ENCODE peak calls at places on chromosomes 1 and 21, in four cellular contexts. L is body of pancreas, J is sigmoid colon, K is hepatocyte. D is an unnamed sample.

GRCh38 chr1:203309115-203309429 is 3.8 kb downstream of the BTG2 start:
- DNase-seq in L (no peak), J (no peak), K (no peak), D (no peak)

GRCh38 chr1:204084247-204084772 is 11.4 kb downstream of the SOX13 start:
- DNase-seq in L (peak; percentile 98), J (peak; percentile 78), K (peak; percentile 62), D (no peak)

GRCh38 chr1:34851431-34852105 is 8.0 kb downstream of the SMIM12 start:
- DNase-seq in L (peak; percentile 39), J (peak; percentile 71), K (no peak), D (no peak)

GRCh38 chr1:112849967-112850641 is 105.9 kb downstream of the SLC16A1 start:
- DNase-seq in L (no peak), J (peak; percentile 55), K (no peak), D (no peak)

GRCh38 chr1:84353665-84354064 is 44.6 kb upstream of the DNASE2B start:
- DNase-seq in L (no peak), J (no peak), K (no peak), D (peak; percentile 57)

GRCh38 chr1:39214021-39214713 is 9.7 kb downstream of the MACF1 start:
- DNase-seq in L (no peak), J (no peak), K (peak; percentile 57), D (peak; percentile 62)

GRCh38 chr1:33122483-33123170 is 41.7 kb downstream of the AZIN2 start:
- DNase-seq in L (no peak), J (no peak), K (no peak), D (no peak)

GRCh38 chr1:32894019-32894600 is 7.1 kb downstream of the TMEM54 start:
- DNase-seq in L (no peak), J (no peak), K (no peak), D (no peak)

GRCh38 chr1:26910343-26911160 is 3.2 kb downstream of the NR0B2 start:
- DNase-seq in L (no peak), J (no peak), K (peak; percentile 46), D (no peak)

GRCh38 chr1:167721617-167722151 is at the start of gene MPZL1:
- DNase-seq in L (peak; percentile 95), J (peak; percentile 98), K (peak; percentile 95), D (peak; percentile 96)

GRCh38 chr1:1799716-1800115 is 21.4 kb upstream of the NADK start:
- DNase-seq in L (no peak), J (no peak), K (no peak), D (no peak)

GRCh38 chr1:246607466-246607865 is 41.2 kb downstream of the CNST start:
- DNase-seq in L (no peak), J (no peak), K (no peak), D (no peak)

GRCh38 chr1:155455588-155456195 is 106.9 kb downstream of the ASH1L start:
- DNase-seq in L (no peak), J (no peak), K (no peak), D (peak; percentile 54)

GRCh38 chr1:177354247-177354646 is 183.5 kb downstream of the BRINP2 start:
- DNase-seq in L (no peak), J (no peak), K (no peak), D (no peak)

GRCh38 chr1:189929501-189930099 is 548.1 kb downstream of the BRINP3 start:
- DNase-seq in L (peak; percentile 78), J (no peak), K (no peak), D (no peak)

GRCh38 chr1:31781138-31782065 is 17.3 kb upstream of the ADGRB2 start:
- DNase-seq in L (no peak), J (no peak), K (no peak), D (no peak)

GRCh38 chr1:181166377-181167196 is 78.1 kb downstream of the IER5 start:
- DNase-seq in L (peak; percentile 83), J (peak; percentile 79), K (peak; percentile 86), D (peak; percentile 86)

GRCh38 chr1:174996474-174996873 is 3.3 kb upstream of the CACYBP start:
- DNase-seq in L (no peak), J (no peak), K (no peak), D (no peak)
- TF ChIP-seq CTCF in L (no peak), J (no peak), K (no peak), D (no peak)

GRCh38 chr1:89702520-89703045 is 69.7 kb downstream of the LRRC8C start:
- DNase-seq in L (no peak), J (no peak), K (no peak), D (no peak)

GRCh38 chr1:89704014-89704413 is 71.1 kb downstream of the LRRC8C start:
- DNase-seq in L (no peak), J (no peak), K (no peak), D (no peak)

GRCh38 chr1:89705901-89706699 is 73.2 kb downstream of the LRRC8C start:
- DNase-seq in L (no peak), J (no peak), K (no peak), D (no peak)

GRCh38 chr1:89701746-89702241 is 68.9 kb downstream of the LRRC8C start:
- DNase-seq in L (no peak), J (no peak), K (no peak), D (peak; percentile 70)

GRCh38 chr1:89703469-89703868 is 70.5 kb downstream of the LRRC8C start:
- DNase-seq in L (no peak), J (no peak), K (no peak), D (no peak)
- H3K4me1 ChIP-seq in L (no peaks in the 10 kb centered on the region), J (no peaks in the 10 kb centered on the region), K (no peaks in the 10 kb centered on the region), D (peaks cover 17% of the 10 kb centered on the region)

GRCh38 chr1:248884632-248885295 is 21.3 kb upstream of the PGBD2 start:
- DNase-seq in L (no peak), J (no peak), K (no peak), D (no peak)
- TF ChIP-seq CTCF in L (no peak), J (no peak), K (no peak), D (no peak)

DNA sequence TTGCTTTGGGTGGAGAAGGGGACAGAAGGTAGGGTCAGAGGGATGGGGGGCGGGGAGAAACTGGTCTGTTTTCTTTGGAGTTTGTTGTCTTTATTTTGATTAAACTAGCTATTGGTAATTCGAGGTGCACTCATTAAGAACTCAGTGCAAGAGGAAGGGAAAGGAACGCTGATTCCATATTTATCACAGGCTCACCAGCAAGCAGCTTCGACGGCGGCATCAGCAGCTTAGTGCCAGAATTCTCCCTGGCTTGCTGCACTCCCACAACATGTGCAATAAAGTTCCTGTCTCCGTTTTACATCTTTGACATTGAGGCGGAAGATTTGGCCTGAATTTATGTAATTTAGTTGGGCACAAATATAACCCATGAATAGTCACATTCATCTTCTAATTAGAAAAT is 57.6 kb downstream of the PEX14 start:
- DNase-seq in L (no peak), J (no peak), K (no peak), D (no peak)
- H3K4me1 ChIP-seq in L (peaks cover 25% of the 10 kb centered on the region), J (no peaks in the 10 kb centered on the region), K (peaks cover 20% of the 10 kb centered on the region), D (peaks cover 21% of the 10 kb centered on the region)

GRCh38 chr1:116570358-116571214 is at the start of gene CD58:
- DNase-seq in L (peak; percentile 85), J (peak; percentile 93), K (peak; percentile 94), D (peak; percentile 92)
- TF ChIP-seq CTCF in L (peak; percentile 74), J (peak; percentile 50), K (peak; percentile 69), D (peak; percentile 52)

DNA sequence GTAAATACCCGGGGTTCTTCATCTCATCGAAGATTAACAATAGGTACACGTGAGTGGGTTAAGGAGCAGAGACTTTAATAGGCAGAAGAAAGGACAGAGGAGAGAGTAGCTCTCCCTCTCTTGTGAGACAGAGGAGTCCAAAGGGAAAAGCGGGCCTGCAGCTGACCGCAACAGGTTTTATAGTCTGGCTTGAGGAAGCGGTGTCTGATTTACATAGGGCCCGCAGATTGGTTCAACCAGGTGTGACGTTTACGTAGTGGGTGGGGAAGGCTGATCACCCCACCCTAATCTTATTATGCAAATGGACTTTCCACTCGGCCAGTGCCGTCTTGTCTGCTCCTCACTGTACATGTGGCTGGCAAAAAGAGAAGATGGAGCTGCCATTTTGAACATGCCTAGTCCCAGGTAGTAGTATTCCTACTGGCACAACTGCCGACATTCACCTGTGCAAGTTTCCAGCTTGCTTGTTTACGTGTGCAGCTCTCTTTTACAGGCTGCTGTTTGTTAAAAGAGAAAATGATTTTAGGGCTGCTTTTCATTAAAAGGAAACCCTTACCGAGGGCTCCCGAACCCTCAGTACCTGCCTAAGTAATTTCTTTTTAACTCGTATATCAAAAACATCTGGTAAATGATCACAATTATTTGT is 10.6 kb downstream of the CDC14A start:
- DNase-seq in L (no peak), J (no peak), K (no peak), D (no peak)
- H3K4me1 ChIP-seq in L (peaks cover 13% of the 10 kb centered on the region), J (no peaks in the 10 kb centered on the region), K (no peaks in the 10 kb centered on the region), D (peaks cover 22% of the 10 kb centered on the region)

DNA sequence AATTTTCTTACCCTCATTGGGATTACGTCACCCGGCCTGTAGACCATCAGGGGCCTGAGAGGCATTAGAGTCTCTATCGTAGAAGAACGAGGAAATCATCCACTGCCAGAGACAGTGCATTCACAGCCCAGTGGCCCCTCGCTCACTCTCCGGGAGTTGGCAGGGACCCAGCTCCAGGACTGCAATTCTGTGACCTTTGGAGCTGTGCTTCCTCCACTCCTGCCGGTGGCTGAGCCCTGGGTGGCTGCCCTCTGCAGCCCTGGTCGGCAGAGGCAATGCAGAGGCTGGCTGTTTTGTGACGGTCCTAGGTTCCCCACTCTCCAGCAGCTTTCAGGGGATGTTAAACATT is 12.7 kb downstream of the SLC37A1 start:
- DNase-seq in L (peak; percentile 73), J (peak; percentile 66), K (peak; percentile 77), D (peak; percentile 56)
- TF ChIP-seq CTCF in L (no peak), J (no peak), K (no peak), D (no peak)

DNA sequence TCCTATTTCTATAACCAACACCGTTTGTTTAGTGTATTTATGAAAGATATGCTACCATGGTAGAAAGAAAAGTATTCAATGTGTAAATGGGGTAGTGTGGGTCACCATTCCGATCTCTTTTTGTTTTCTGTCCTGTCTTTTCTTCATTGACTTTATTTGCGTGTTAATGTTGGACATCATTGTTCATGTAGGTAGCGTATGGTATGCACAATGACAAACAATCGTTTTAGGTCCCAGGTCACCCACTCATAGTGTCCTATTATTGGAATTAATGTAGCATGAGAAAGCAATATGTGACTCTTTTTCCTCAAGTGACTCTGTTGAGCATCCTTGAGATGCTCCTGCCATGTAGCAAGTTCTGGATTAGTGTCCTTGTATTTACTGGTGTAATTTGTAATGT is 25.4 kb downstream of the ATP5PO start:
- DNase-seq in L (no peak), J (no peak), K (no peak), D (no peak)
- H3K4me1 ChIP-seq in L (peaks cover 7% of the 10 kb centered on the region), J (no peaks in the 10 kb centered on the region), K (peaks cover 13% of the 10 kb centered on the region), D (peaks cover 8% of the 10 kb centered on the region)